ENCODE peak calls at places on chromosomes 3 and 15, in ten cellular contexts. One of them, this sample, is unnamed.

GRCh38 chr3:187968883-187969580 is 184.9 kb upstream of the LPP start:
- DNase-seq in CD8-positive, alpha-beta T cell: no peak
- DNase-seq in upper lobe of right lung: no peak
- DNase-seq in SJSA1: no peak
- DNase-seq in fibroblast of mammary gland: peak; percentile 93
- DNase-seq in GM23248: peak; percentile 86
- DNase-seq in HL-60: peak; percentile 95
- DNase-seq in AG09309: peak; percentile 66
- DNase-seq in psoas muscle: no peak
- DNase-seq in mucosa of descending colon: no peak
- DNase-seq in this sample: peak; percentile 65

GRCh38 chr3:156648086-156648485 is 26.3 kb upstream of the TIPARP start:
- DNase-seq in CD8-positive, alpha-beta T cell: no peak
- DNase-seq in upper lobe of right lung: no peak
- DNase-seq in SJSA1: no peak
- DNase-seq in fibroblast of mammary gland: peak; percentile 25
- DNase-seq in GM23248: peak; percentile 51
- DNase-seq in HL-60: no peak
- DNase-seq in AG09309: no peak
- DNase-seq in psoas muscle: no peak
- DNase-seq in mucosa of descending colon: no peak
- DNase-seq in this sample: no peak

GRCh38 chr15:60212536-60212935 is 185.2 kb downstream of the ANXA2 start:
- DNase-seq in CD8-positive, alpha-beta T cell: no peak
- DNase-seq in upper lobe of right lung: no peak
- DNase-seq in SJSA1: peak; percentile 53
- DNase-seq in fibroblast of mammary gland: peak; percentile 31
- DNase-seq in GM23248: peak; percentile 28
- DNase-seq in HL-60: no peak
- DNase-seq in AG09309: no peak
- DNase-seq in psoas muscle: no peak
- DNase-seq in mucosa of descending colon: no peak
- DNase-seq in this sample: no peak

GRCh38 chr3:90036931-90037330 is 929.5 kb downstream of the EPHA3 start:
- DNase-seq in CD8-positive, alpha-beta T cell: no peak
- DNase-seq in upper lobe of right lung: no peak
- DNase-seq in SJSA1: no peak
- DNase-seq in fibroblast of mammary gland: no peak
- DNase-seq in GM23248: no peak
- DNase-seq in HL-60: no peak
- DNase-seq in AG09309: no peak
- DNase-seq in psoas muscle: no peak
- DNase-seq in mucosa of descending colon: no peak
- DNase-seq in this sample: no peak

GRCh38 chr3:94515983-94516382 is 453.1 kb downstream of the NSUN3 start:
- DNase-seq in CD8-positive, alpha-beta T cell: no peak
- DNase-seq in upper lobe of right lung: no peak
- DNase-seq in SJSA1: no peak
- DNase-seq in fibroblast of mammary gland: no peak
- DNase-seq in GM23248: no peak
- DNase-seq in HL-60: no peak
- DNase-seq in AG09309: no peak
- DNase-seq in psoas muscle: no peak
- DNase-seq in mucosa of descending colon: no peak
- DNase-seq in this sample: no peak

GRCh38 chr3:126737527-126737926 is 33.5 kb downstream of the CHCHD6 start:
- DNase-seq in CD8-positive, alpha-beta T cell: no peak
- DNase-seq in upper lobe of right lung: no peak
- DNase-seq in SJSA1: no peak
- DNase-seq in fibroblast of mammary gland: no peak
- DNase-seq in GM23248: no peak
- DNase-seq in HL-60: no peak
- DNase-seq in AG09309: no peak
- DNase-seq in psoas muscle: no peak
- DNase-seq in mucosa of descending colon: no peak
- DNase-seq in this sample: no peak

GRCh38 chr15:98658831-98659699 is 10.7 kb downstream of the IGF1R start:
- DNase-seq in CD8-positive, alpha-beta T cell: no peak
- DNase-seq in upper lobe of right lung: no peak
- DNase-seq in SJSA1: no peak
- DNase-seq in fibroblast of mammary gland: peak; percentile 59
- DNase-seq in GM23248: peak; percentile 74
- DNase-seq in HL-60: no peak
- DNase-seq in AG09309: no peak
- DNase-seq in psoas muscle: no peak
- DNase-seq in mucosa of descending colon: no peak
- DNase-seq in this sample: peak; percentile 79

GRCh38 chr3:102163039-102163817 is 271.6 kb upstream of the ZPLD1 start:
- DNase-seq in CD8-positive, alpha-beta T cell: no peak
- DNase-seq in upper lobe of right lung: no peak
- DNase-seq in SJSA1: peak; percentile 74
- DNase-seq in fibroblast of mammary gland: peak; percentile 71
- DNase-seq in GM23248: peak; percentile 50
- DNase-seq in HL-60: no peak
- DNase-seq in AG09309: peak; percentile 42
- DNase-seq in psoas muscle: peak; percentile 43
- DNase-seq in mucosa of descending colon: no peak
- DNase-seq in this sample: peak; percentile 80

GRCh38 chr3:129002573-129003569 is 1.8 kb downstream of the EFCC1 start:
- DNase-seq in CD8-positive, alpha-beta T cell: no peak
- DNase-seq in upper lobe of right lung: no peak
- DNase-seq in SJSA1: no peak
- DNase-seq in fibroblast of mammary gland: no peak
- DNase-seq in GM23248: no peak
- DNase-seq in HL-60: no peak
- DNase-seq in AG09309: no peak
- DNase-seq in psoas muscle: no peak
- DNase-seq in mucosa of descending colon: no peak
- DNase-seq in this sample: no peak
- H3K4me3 ChIP-seq in CD8-positive, alpha-beta T cell: peak overlapping the region; percentile 43
- H3K4me3 ChIP-seq in upper lobe of right lung: peak overlapping the region; percentile 63
- H3K4me3 ChIP-seq in SJSA1: no peak overlapping the region
- H3K4me3 ChIP-seq in fibroblast of mammary gland: no peak overlapping the region
- H3K4me3 ChIP-seq in GM23248: no peak overlapping the region
- H3K4me3 ChIP-seq in HL-60: no peak overlapping the region
- H3K4me3 ChIP-seq in AG09309: no peak overlapping the region
- H3K4me3 ChIP-seq in psoas muscle: peak overlapping the region; percentile 67
- H3K4me3 ChIP-seq in mucosa of descending colon: no peak overlapping the region
- H3K4me3 ChIP-seq in this sample: no peak overlapping the region

DNA sequence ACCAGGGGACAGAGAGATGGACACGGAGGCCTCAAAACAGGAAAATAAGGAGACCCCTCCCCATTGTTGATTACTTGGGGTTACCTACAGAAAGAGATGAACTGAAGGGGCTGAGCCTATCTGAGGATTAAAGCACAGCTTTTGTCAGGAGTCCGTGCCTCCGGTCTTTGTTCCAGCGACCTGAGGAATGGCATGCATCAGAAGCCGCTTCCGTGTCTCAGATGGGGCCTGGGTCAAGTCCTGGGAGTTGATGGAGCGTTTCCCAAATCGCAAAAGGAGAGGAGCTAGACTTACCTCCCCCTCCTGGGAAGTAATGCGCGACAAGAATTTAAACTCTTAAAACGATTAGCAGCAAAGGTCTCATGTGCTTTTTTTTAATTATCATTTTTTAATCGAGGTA is 1.0 kb upstream of the ALDH1A3 start:
- DNase-seq in CD8-positive, alpha-beta T cell: no peak
- DNase-seq in upper lobe of right lung: no peak
- DNase-seq in SJSA1: no peak
- DNase-seq in fibroblast of mammary gland: no peak
- DNase-seq in GM23248: no peak
- DNase-seq in HL-60: no peak
- DNase-seq in AG09309: no peak
- DNase-seq in psoas muscle: no peak
- DNase-seq in mucosa of descending colon: no peak
- DNase-seq in this sample: no peak
- H3K4me3 ChIP-seq in CD8-positive, alpha-beta T cell: no peak overlapping the region
- H3K4me3 ChIP-seq in upper lobe of right lung: peak overlapping the region; percentile 45
- H3K4me3 ChIP-seq in SJSA1: no peak overlapping the region
- H3K4me3 ChIP-seq in fibroblast of mammary gland: peak overlapping the region; percentile 4
- H3K4me3 ChIP-seq in GM23248: peak overlapping the region; percentile 68
- H3K4me3 ChIP-seq in HL-60: no peak overlapping the region
- H3K4me3 ChIP-seq in AG09309: no peak overlapping the region
- H3K4me3 ChIP-seq in psoas muscle: peak overlapping the region; percentile 76
- H3K4me3 ChIP-seq in mucosa of descending colon: no peak overlapping the region
- H3K4me3 ChIP-seq in this sample: no peak overlapping the region

DNA sequence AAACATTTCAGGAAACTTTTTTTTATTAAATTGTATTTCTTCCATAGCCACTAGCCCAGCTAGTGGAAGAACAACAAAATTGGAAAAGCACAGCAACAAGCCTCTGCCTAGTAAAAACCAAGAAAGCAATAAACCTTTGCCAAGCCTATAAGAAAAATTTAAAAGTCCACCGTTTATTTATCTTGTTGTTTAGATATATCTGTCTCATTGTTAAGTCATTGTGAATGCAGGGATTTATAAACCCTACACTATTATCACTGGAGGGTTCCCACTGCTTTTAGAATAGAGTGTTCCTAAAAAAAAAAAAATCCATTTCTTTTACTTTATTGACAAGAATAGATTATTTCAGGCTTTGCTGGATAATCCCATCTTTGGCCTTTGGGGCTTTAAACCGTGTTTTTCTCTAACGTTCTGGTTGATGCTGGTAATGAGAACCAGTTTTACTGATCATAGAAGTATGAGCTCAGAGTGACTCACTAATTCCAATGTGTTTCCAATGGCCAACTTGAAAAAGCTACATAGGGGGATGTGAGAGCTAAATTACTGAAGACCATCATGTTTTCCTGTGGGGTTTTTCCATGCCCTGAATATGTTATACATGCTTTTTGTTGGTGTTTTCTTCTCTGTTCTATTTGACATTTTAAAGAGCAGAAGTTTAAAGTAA is 634.1 kb downstream of the RBMS3 start:
- DNase-seq in CD8-positive, alpha-beta T cell: no peak
- DNase-seq in upper lobe of right lung: no peak
- DNase-seq in SJSA1: no peak
- DNase-seq in fibroblast of mammary gland: peak; percentile 91
- DNase-seq in GM23248: peak; percentile 86
- DNase-seq in HL-60: no peak
- DNase-seq in AG09309: peak; percentile 23
- DNase-seq in psoas muscle: no peak
- DNase-seq in mucosa of descending colon: no peak
- DNase-seq in this sample: peak; percentile 72
- H3K4me3 ChIP-seq in CD8-positive, alpha-beta T cell: no peak overlapping the region
- H3K4me3 ChIP-seq in upper lobe of right lung: no peak overlapping the region
- H3K4me3 ChIP-seq in SJSA1: no peak overlapping the region
- H3K4me3 ChIP-seq in fibroblast of mammary gland: no peak overlapping the region
- H3K4me3 ChIP-seq in GM23248: peak overlapping the region; percentile 6
- H3K4me3 ChIP-seq in HL-60: no peak overlapping the region
- H3K4me3 ChIP-seq in AG09309: no peak overlapping the region
- H3K4me3 ChIP-seq in psoas muscle: no peak overlapping the region
- H3K4me3 ChIP-seq in mucosa of descending colon: no peak overlapping the region
- H3K4me3 ChIP-seq in this sample: no peak overlapping the region

GRCh38 chr3:36907911-36908646 is 36.8 kb downstream of the TRANK1 start:
- DNase-seq in CD8-positive, alpha-beta T cell: peak; percentile 78
- DNase-seq in upper lobe of right lung: no peak
- DNase-seq in SJSA1: peak; percentile 49
- DNase-seq in fibroblast of mammary gland: peak; percentile 74
- DNase-seq in GM23248: peak; percentile 73
- DNase-seq in HL-60: no peak
- DNase-seq in AG09309: no peak
- DNase-seq in psoas muscle: peak; percentile 22
- DNase-seq in mucosa of descending colon: peak; percentile 79
- DNase-seq in this sample: peak; percentile 79
- H3K4me3 ChIP-seq in CD8-positive, alpha-beta T cell: peak overlapping the region; percentile 69
- H3K4me3 ChIP-seq in upper lobe of right lung: peak overlapping the region; percentile 67
- H3K4me3 ChIP-seq in SJSA1: peak overlapping the region; percentile 44
- H3K4me3 ChIP-seq in fibroblast of mammary gland: peak overlapping the region; percentile 67
- H3K4me3 ChIP-seq in GM23248: peak overlapping the region; percentile 74
- H3K4me3 ChIP-seq in HL-60: peak overlapping the region; percentile 42
- H3K4me3 ChIP-seq in AG09309: peak overlapping the region; percentile 35
- H3K4me3 ChIP-seq in psoas muscle: peak overlapping the region; percentile 61
- H3K4me3 ChIP-seq in mucosa of descending colon: peak overlapping the region; percentile 25
- H3K4me3 ChIP-seq in this sample: peak overlapping the region; percentile 56

GRCh38 chr3:67000006-67000405 is 1.9 kb downstream of the KBTBD8 start:
- DNase-seq in CD8-positive, alpha-beta T cell: no peak
- DNase-seq in upper lobe of right lung: no peak
- DNase-seq in SJSA1: no peak
- DNase-seq in fibroblast of mammary gland: peak; percentile 73
- DNase-seq in GM23248: peak; percentile 87
- DNase-seq in HL-60: peak; percentile 70
- DNase-seq in AG09309: no peak
- DNase-seq in psoas muscle: no peak
- DNase-seq in mucosa of descending colon: no peak
- DNase-seq in this sample: peak; percentile 74
- H3K4me3 ChIP-seq in CD8-positive, alpha-beta T cell: no peak overlapping the region
- H3K4me3 ChIP-seq in upper lobe of right lung: peak overlapping the region; percentile 82
- H3K4me3 ChIP-seq in SJSA1: no peak overlapping the region
- H3K4me3 ChIP-seq in fibroblast of mammary gland: no peak overlapping the region
- H3K4me3 ChIP-seq in GM23248: no peak overlapping the region
- H3K4me3 ChIP-seq in HL-60: no peak overlapping the region
- H3K4me3 ChIP-seq in AG09309: no peak overlapping the region
- H3K4me3 ChIP-seq in psoas muscle: peak overlapping the region; percentile 91
- H3K4me3 ChIP-seq in mucosa of descending colon: no peak overlapping the region
- H3K4me3 ChIP-seq in this sample: peak overlapping the region; percentile 50

GRCh38 chr3:171462224-171462623 is 2.0 kb upstream of the TNIK start:
- DNase-seq in CD8-positive, alpha-beta T cell: no peak
- DNase-seq in upper lobe of right lung: no peak
- DNase-seq in SJSA1: no peak
- DNase-seq in fibroblast of mammary gland: no peak
- DNase-seq in GM23248: no peak
- DNase-seq in HL-60: no peak
- DNase-seq in AG09309: no peak
- DNase-seq in psoas muscle: no peak
- DNase-seq in mucosa of descending colon: no peak
- DNase-seq in this sample: no peak
- H3K4me3 ChIP-seq in CD8-positive, alpha-beta T cell: no peak overlapping the region
- H3K4me3 ChIP-seq in upper lobe of right lung: no peak overlapping the region
- H3K4me3 ChIP-seq in SJSA1: no peak overlapping the region
- H3K4me3 ChIP-seq in fibroblast of mammary gland: no peak overlapping the region
- H3K4me3 ChIP-seq in GM23248: no peak overlapping the region
- H3K4me3 ChIP-seq in HL-60: no peak overlapping the region
- H3K4me3 ChIP-seq in AG09309: no peak overlapping the region
- H3K4me3 ChIP-seq in psoas muscle: no peak overlapping the region
- H3K4me3 ChIP-seq in mucosa of descending colon: no peak overlapping the region
- H3K4me3 ChIP-seq in this sample: no peak overlapping the region

This sample was measured in fibroblast of the aortic adventitia.